ENCODE peak calls at places on chromosomes 3 and 15, in four cellular contexts. I is HCT116, E is K562, N is HepG2. V is an unnamed sample.

GRCh38 chr3:121072128-121072527 is 164.1 kb downstream of the STXBP5L start:
- DNase-seq in I (no peak), E (no peak), N (no peak), V (no peak)

GRCh38 chr3:53709856-53710674 is 136.2 kb downstream of the CHDH start:
- DNase-seq in I (peak; percentile 65), E (peak; percentile 58), N (peak; percentile 50), V (peak; percentile 25)

GRCh38 chr15:41585140-41586047 is 26.4 kb downstream of the TYRO3 start:
- DNase-seq in I (no peak), E (no peak), N (no peak), V (peak; percentile 20)

GRCh38 chr3:186841637-186842036 is 873 bp upstream of the ADIPOQ start:
- DNase-seq in I (no peak), E (no peak), N (no peak), V (no peak)

GRCh38 chr3:189780556-189781270 is 149.5 kb downstream of the TP63 start:
- DNase-seq in I (no peak), E (no peak), N (no peak), V (no peak)

GRCh38 chr3:21654662-21655061 is 96.3 kb downstream of the ZNF385D start:
- DNase-seq in I (no peak), E (no peak), N (no peak), V (peak; percentile 30)

GRCh38 chr3:67109651-67110204 is 111.6 kb downstream of the KBTBD8 start:
- DNase-seq in I (peak; percentile 18), E (peak; percentile 8), N (peak; percentile 46), V (no peak)

GRCh38 chr3:21117397-21117796 is 633.6 kb downstream of the ZNF385D start:
- DNase-seq in I (no peak), E (no peak), N (no peak), V (no peak)

GRCh38 chr3:192817053-192817452 is 89.7 kb upstream of the FGF12 start:
- DNase-seq in I (no peak), E (no peak), N (no peak), V (no peak)

GRCh38 chr3:197586181-197586580 is 30.4 kb upstream of the BDH1 start:
- DNase-seq in I (no peak), E (no peak), N (no peak), V (no peak)

GRCh38 chr3:50734985-50735384 is 60.3 kb downstream of the DOCK3 start:
- DNase-seq in I (no peak), E (no peak), N (no peak), V (no peak)

GRCh38 chr15:38041576-38041975 is 107.1 kb downstream of the TMCO5A start:
- DNase-seq in I (no peak), E (no peak), N (no peak), V (no peak)

GRCh38 chr3:47019201-47019600 is 39.7 kb downstream of the NBEAL2 start:
- DNase-seq in I (no peak), E (no peak), N (no peak), V (no peak)

GRCh38 chr15:38187646-38188313 is 64.9 kb upstream of the SPRED1 start:
- DNase-seq in I (no peak), E (no peak), N (peak; percentile 3), V (no peak)

GRCh38 chr3:152969557-152970300 is 134.8 kb downstream of the P2RY1 start:
- DNase-seq in I (no peak), E (no peak), N (peak; percentile 18), V (peak; percentile 33)

GRCh38 chr15:72319360-72319984 is 485 bp downstream of the CELF6 start:
- DNase-seq in I (no peak), E (peak; percentile 91), N (no peak), V (no peak)

GRCh38 chr3:98914210-98915080 is 12.9 kb upstream of the DCBLD2 start:
- DNase-seq in I (no peak), E (no peak), N (peak; percentile 85), V (no peak)

GRCh38 chr3:149628957-149629670 is 28.7 kb downstream of the WWTR1 start:
- DNase-seq in I (no peak), E (no peak), N (no peak), V (no peak)

GRCh38 chr15:35738370-35738769 is 192.4 kb upstream of the DPH6 start:
- DNase-seq in I (peak; percentile 64), E (no peak), N (no peak), V (no peak)

GRCh38 chr3:129794319-129795201 is 99.0 kb downstream of the TMCC1 start:
- DNase-seq in I (peak; percentile 88), E (peak; percentile 8), N (peak; percentile 22), V (peak; percentile 30)

GRCh38 chr15:85592148-85592547 is 202.6 kb downstream of the KLHL25 start:
- DNase-seq in I (no peak), E (no peak), N (peak; percentile 27), V (no peak)

GRCh38 chr15:98896002-98896721 is 111.4 kb downstream of the PGPEP1L start:
- DNase-seq in I (no peak), E (no peak), N (no peak), V (no peak)

GRCh38 chr15:69998541-69999391 is 99.0 kb downstream of the TLE3 start:
- DNase-seq in I (no peak), E (no peak), N (no peak), V (no peak)

GRCh38 chr3:188051801-188052228 is 102.1 kb upstream of the LPP start:
- DNase-seq in I (no peak), E (no peak), N (no peak), V (no peak)

GRCh38 chr15:101201411-101202174 is 50.3 kb downstream of the CHSY1 start:
- DNase-seq in I (peak; percentile 19), E (peak; percentile 37), N (no peak), V (peak; percentile 72)

GRCh38 chr3:16317561-16317945 is 52.5 kb downstream of the OXNAD1 start:
- DNase-seq in I (no peak), E (no peak), N (no peak), V (no peak)

GRCh38 chr3:181311186-181311585 is 321.6 kb upstream of the DNAJC19 start:
- DNase-seq in I (no peak), E (no peak), N (no peak), V (no peak)

GRCh38 chr15:23073890-23074631 is 34.7 kb upstream of the TUBGCP5 start:
- DNase-seq in I (no peak), E (no peak), N (no peak), V (no peak)

GRCh38 chr15:37134699-37135131 is 34.4 kb upstream of the MEIS2 start:
- DNase-seq in I (peak; percentile 54), E (peak; percentile 52), N (peak; percentile 34), V (no peak)

GRCh38 chr3:37183375-37183831 is 9.0 kb upstream of the LRRFIP2 start:
- DNase-seq in I (peak; percentile 73), E (no peak), N (no peak), V (peak; percentile 86)

GRCh38 chr3:11803977-11804903 is 42.4 kb downstream of the TAMM41 start:
- DNase-seq in I (peak; percentile 35), E (peak; percentile 61), N (peak; percentile 51), V (peak; percentile 18)

GRCh38 chr3:77038468-77038927 is 1.4 kb upstream of the ROBO2 start:
- DNase-seq in I (no peak), E (peak; percentile 52), N (peak; percentile 68), V (peak; percentile 42)

GRCh38 chr15:47293763-47294162 is 423.5 kb upstream of the SEMA6D start:
- DNase-seq in I (no peak), E (no peak), N (no peak), V (no peak)

GRCh38 chr15:57060799-57061198 is 142.4 kb downstream of the TCF12 start:
- DNase-seq in I (peak; percentile 66), E (no peak), N (peak; percentile 75), V (peak; percentile 36)

GRCh38 chr15:80573614-80574013 is 121.5 kb upstream of the ABHD17C start:
- DNase-seq in I (no peak), E (no peak), N (no peak), V (no peak)

GRCh38 chr3:12995389-12996180 is 77.6 kb downstream of the IQSEC1 start:
- DNase-seq in I (no peak), E (peak; percentile 66), N (peak; percentile 49), V (no peak)

DNA sequence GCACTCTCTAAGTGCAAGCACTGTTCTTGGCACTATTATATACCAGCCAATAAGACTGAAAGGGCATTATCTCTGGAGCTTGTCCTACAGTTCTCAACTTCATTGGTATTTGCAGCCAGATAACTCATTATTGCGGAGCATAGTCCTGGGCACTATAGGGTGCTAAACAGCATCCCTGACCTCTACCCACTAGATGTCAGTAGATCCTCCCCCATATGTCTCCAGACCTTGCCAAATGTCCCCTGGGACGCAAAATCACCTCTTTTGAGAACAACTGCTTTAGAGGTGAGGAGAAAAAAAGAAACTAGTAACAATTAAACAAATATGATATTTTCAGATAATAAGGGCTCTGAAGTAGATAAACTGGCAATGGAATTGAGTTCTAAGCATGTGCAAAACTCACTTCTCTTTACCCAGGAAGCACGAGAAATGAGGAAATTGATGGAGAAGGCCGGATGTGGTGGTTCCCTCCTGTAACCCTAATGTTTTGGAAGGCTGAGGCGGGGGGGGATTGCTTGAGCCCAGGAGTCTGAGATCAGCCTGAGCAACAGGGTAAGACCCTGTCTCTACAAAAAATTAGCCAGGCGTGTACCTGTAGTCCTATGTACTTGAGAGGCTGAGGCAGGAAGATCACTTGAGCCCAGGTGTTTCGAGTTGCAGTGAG is 61.4 kb downstream of the FRMD4B start:
- DNase-seq in I (no peak), E (no peak), N (peak; percentile 7), V (no peak)
- TF ChIP-seq TCF7L2 in I (no peak), E (no peak), N (no peak), V (no peak)

GRCh38 chr15:68229386-68230156 is at the start of gene CLN6:
- DNase-seq in I (peak; percentile 34), E (peak; percentile 96), N (peak; percentile 59), V (no peak)
- TF ChIP-seq POLR2AphosphoS5 in I (peak; percentile 74), E (peak; percentile 56), N (peak; percentile 66), V (peak; percentile 57)

DNA sequence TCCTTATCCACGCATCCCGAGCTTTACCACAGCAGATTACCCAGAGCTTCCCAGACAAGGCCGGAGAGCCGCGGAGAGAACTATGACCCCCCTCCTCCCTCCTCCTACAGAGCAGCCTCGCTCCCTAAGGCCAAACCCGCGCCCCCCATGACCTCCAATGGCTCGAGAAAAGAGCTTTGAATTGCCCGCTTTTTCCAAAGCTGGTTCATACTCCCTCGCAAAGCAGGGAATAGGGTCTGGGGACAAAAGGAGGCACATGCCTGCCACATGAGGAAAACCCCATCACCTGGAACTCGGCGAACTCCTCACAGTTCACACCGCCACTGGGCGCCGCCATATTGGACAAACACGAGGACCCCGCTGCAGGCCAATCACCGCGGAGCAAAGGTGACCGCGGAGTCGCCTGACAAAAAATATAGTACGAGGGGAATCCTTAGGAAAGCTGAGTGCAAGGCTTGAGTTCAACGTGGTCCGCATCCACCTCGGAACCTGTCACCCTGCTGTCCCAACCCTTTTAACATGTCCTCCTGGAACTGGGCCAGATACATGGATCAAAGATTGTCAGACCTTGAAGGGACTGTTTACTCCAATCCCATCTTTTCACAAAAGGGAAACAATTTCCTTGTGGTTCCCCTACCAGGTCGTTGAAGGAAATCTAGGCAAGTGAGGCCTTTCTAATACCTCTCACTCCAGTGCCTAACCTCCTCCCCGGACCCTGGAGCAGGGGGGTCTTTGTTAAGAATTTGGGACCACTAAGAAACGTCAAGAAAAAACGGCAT is at the start of gene MIX23:
- DNase-seq in I (peak; percentile 77), E (peak; percentile 82), N (peak; percentile 88), V (peak; percentile 74)
- TF ChIP-seq CTCF in I (no peak), E (no peak), N (no peak), V (no peak)

GRCh38 chr3:195550723-195551122 is 7.6 kb upstream of the PPP1R2 start:
- DNase-seq in I (no peak), E (no peak), N (peak; percentile 76), V (no peak)
- TF ChIP-seq TCF7L2 in I (no peak), E (no peak), N (peak; percentile 45), V (no peak)

V was measured in Panc1.